ENCODE peak calls at places on chromosome 4, in six cellular contexts. Q is activated T-helper 1 cell treated with Interleukin-2 at 50 U/mL for 16 hours; W is activated naive CD4-positive, alpha-beta T cell treated with anti-CD3 and anti-CD28 coated beads for 36 hours; M is left kidney; H is cardiac muscle cell; E is Calu3. B is an unnamed sample.

GRCh38 chr4:166318810-166319525 is 445.9 kb downstream of the TLL1 start:
- DNase-seq in Q (no peak), M (no peak), H (no peak), W (no peak), E (no peak), B (no peak)

GRCh38 chr4:138707746-138708145 is 307.8 kb upstream of the NOCT start:
- DNase-seq in E (no peak), M (no peak), W (no peak), Q (no peak), H (no peak), B (no peak)

GRCh38 chr4:167964766-167965373 is 127.5 kb upstream of the ANXA10 start:
- DNase-seq in M (no peak), Q (no peak), H (no peak), W (no peak), E (no peak), B (no peak)

GRCh38 chr4:188778880-188779279 is 639.6 kb downstream of the TRIML1 start:
- DNase-seq in H (no peak), E (no peak), W (no peak), M (no peak), Q (no peak), B (no peak)

GRCh38 chr4:55132775-55133174 is 7.4 kb upstream of the KDR start:
- DNase-seq in E (no peak), M (no peak), Q (no peak), W (no peak), H (no peak), B (no peak)

GRCh38 chr4:73589261-73589847 is 30.9 kb downstream of the RASSF6 start:
- DNase-seq in E (no peak), M (no peak), W (no peak), H (no peak), Q (no peak), B (no peak)

GRCh38 chr4:76238236-76238635 is 13.3 kb upstream of the FAM47E start:
- DNase-seq in E (no peak), H (no peak), M (no peak), W (no peak), Q (no peak), B (no peak)

GRCh38 chr4:1983053-1983845 is 25.5 kb downstream of the NELFA start:
- DNase-seq in M (no peak), W (no peak), E (no peak), H (no peak), Q (no peak), B (no peak)

GRCh38 chr4:105088110-105088879 is 58.4 kb upstream of the TET2 start:
- DNase-seq in H (no peak), E (no peak), M (peak), Q (no peak), W (no peak), B (no peak)

GRCh38 chr4:172950990-172951389 is 217.6 kb upstream of the GALNT7 start:
- DNase-seq in M (no peak), Q (no peak), H (no peak), E (no peak), W (no peak), B (no peak)

GRCh38 chr4:153393397-153393796 is 48.9 kb downstream of the MND1 start:
- DNase-seq in W (no peak), Q (no peak), E (peak), H (no peak), M (peak), B (no peak)

B was measured in activated gamma-delta T cell treated with anti-CD3 and anti-CD28 coated beads, Interleukin-2, amount 50 U/mL, for 16 hours.